ENCODE peak calls at places on chromosomes 12 and 14, in six cellular contexts. One of them, this sample, is unnamed.
A peak's percentile ranks its signal among the peaks of the same experiment; 100 is the strongest.

GRCh38 chr12:78018939-78019338 is 188.2 kb downstream of the NAV3 start:
- DNase-seq in colonic mucosa: no peak
- DNase-seq in A549: no peak
- DNase-seq in fibroblast of pulmonary artery: peak; percentile 64
- DNase-seq in tibial nerve: no peak
- DNase-seq in DND-41: no peak
- DNase-seq in this sample: no peak

GRCh38 chr14:65101631-65102440 is 481 bp downstream of the MAX start:
- DNase-seq in colonic mucosa: peak; percentile 47
- DNase-seq in A549: no peak
- DNase-seq in fibroblast of pulmonary artery: no peak
- DNase-seq in tibial nerve: no peak
- DNase-seq in DND-41: peak; percentile 78
- DNase-seq in this sample: peak; percentile 54

GRCh38 chr12:128109236-128109635 is 157.7 kb upstream of the TMEM132C start:
- DNase-seq in colonic mucosa: no peak
- DNase-seq in A549: no peak
- DNase-seq in fibroblast of pulmonary artery: no peak
- DNase-seq in tibial nerve: no peak
- DNase-seq in DND-41: no peak
- DNase-seq in this sample: no peak

GRCh38 chr12:44021471-44021971 is 185.6 kb downstream of the TMEM117 start:
- DNase-seq in colonic mucosa: no peak
- DNase-seq in A549: no peak
- DNase-seq in fibroblast of pulmonary artery: no peak
- DNase-seq in tibial nerve: no peak
- DNase-seq in DND-41: no peak
- DNase-seq in this sample: no peak

GRCh38 chr12:95789126-95790024 is 1.2 kb downstream of the NTN4 start:
- DNase-seq in colonic mucosa: peak; percentile 49
- DNase-seq in A549: peak; percentile 50
- DNase-seq in fibroblast of pulmonary artery: no peak
- DNase-seq in tibial nerve: no peak
- DNase-seq in DND-41: no peak
- DNase-seq in this sample: no peak

GRCh38 chr14:79254069-79254775 is 957.1 kb downstream of the DIO2 start:
- DNase-seq in colonic mucosa: no peak
- DNase-seq in A549: no peak
- DNase-seq in fibroblast of pulmonary artery: peak; percentile 27
- DNase-seq in tibial nerve: no peak
- DNase-seq in DND-41: no peak
- DNase-seq in this sample: no peak

GRCh38 chr12:105982022-105982421 is 156.7 kb downstream of the NUAK1 start:
- DNase-seq in colonic mucosa: no peak
- DNase-seq in A549: no peak
- DNase-seq in fibroblast of pulmonary artery: no peak
- DNase-seq in tibial nerve: no peak
- DNase-seq in DND-41: no peak
- DNase-seq in this sample: no peak

GRCh38 chr14:22391908-22392307 is 197.1 kb downstream of the DAD1 start:
- DNase-seq in colonic mucosa: peak; percentile 57
- DNase-seq in A549: peak; percentile 47
- DNase-seq in fibroblast of pulmonary artery: peak; percentile 86
- DNase-seq in tibial nerve: peak; percentile 54
- DNase-seq in DND-41: peak; percentile 58
- DNase-seq in this sample: no peak

GRCh38 chr12:91140660-91141045 is 29.4 kb upstream of the LUM start:
- DNase-seq in colonic mucosa: no peak
- DNase-seq in A549: no peak
- DNase-seq in fibroblast of pulmonary artery: peak; percentile 68
- DNase-seq in tibial nerve: peak; percentile 44
- DNase-seq in DND-41: no peak
- DNase-seq in this sample: no peak

GRCh38 chr14:71203306-71203705 is 296.0 kb downstream of the PCNX1 start:
- DNase-seq in colonic mucosa: no peak
- DNase-seq in A549: no peak
- DNase-seq in fibroblast of pulmonary artery: no peak
- DNase-seq in tibial nerve: no peak
- DNase-seq in DND-41: no peak
- DNase-seq in this sample: no peak

GRCh38 chr12:52566847-52567291 is 6.8 kb downstream of the KRT74 start:
- DNase-seq in colonic mucosa: no peak
- DNase-seq in A549: no peak
- DNase-seq in fibroblast of pulmonary artery: no peak
- DNase-seq in tibial nerve: no peak
- DNase-seq in DND-41: no peak
- DNase-seq in this sample: peak; percentile 16

GRCh38 chr12:57165741-57166140 is 18.3 kb upstream of the LRP1-AS start:
- DNase-seq in colonic mucosa: peak; percentile 61
- DNase-seq in A549: peak; percentile 96
- DNase-seq in fibroblast of pulmonary artery: no peak
- DNase-seq in tibial nerve: no peak
- DNase-seq in DND-41: no peak
- DNase-seq in this sample: no peak

GRCh38 chr12:6375269-6376078 is at the start of gene SCNN1A:
- DNase-seq in colonic mucosa: peak; percentile 92
- DNase-seq in A549: no peak
- DNase-seq in fibroblast of pulmonary artery: no peak
- DNase-seq in tibial nerve: no peak
- DNase-seq in DND-41: no peak
- DNase-seq in this sample: no peak

GRCh38 chr14:103613517-103613916 is 15.5 kb upstream of the KLC1 start:
- DNase-seq in colonic mucosa: no peak
- DNase-seq in A549: no peak
- DNase-seq in fibroblast of pulmonary artery: peak; percentile 36
- DNase-seq in tibial nerve: no peak
- DNase-seq in DND-41: no peak
- DNase-seq in this sample: peak; percentile 25
- TF ChIP-seq CTCF in colonic mucosa: no peak
- TF ChIP-seq CTCF in A549: peak; percentile 25
- TF ChIP-seq CTCF in fibroblast of pulmonary artery: peak; percentile 32
- TF ChIP-seq CTCF in tibial nerve: no peak
- TF ChIP-seq CTCF in DND-41: peak; percentile 39
- TF ChIP-seq CTCF in this sample: peak; percentile 26

GRCh38 chr12:28446031-28446430 is 255.8 kb downstream of the CCDC91 start:
- DNase-seq in colonic mucosa: no peak
- DNase-seq in A549: no peak
- DNase-seq in fibroblast of pulmonary artery: peak; percentile 12
- DNase-seq in tibial nerve: no peak
- DNase-seq in DND-41: no peak
- DNase-seq in this sample: no peak

GRCh38 chr12:28440209-28440608 is 250.0 kb downstream of the CCDC91 start:
- DNase-seq in colonic mucosa: no peak
- DNase-seq in A549: no peak
- DNase-seq in fibroblast of pulmonary artery: no peak
- DNase-seq in tibial nerve: no peak
- DNase-seq in DND-41: no peak
- DNase-seq in this sample: no peak

GRCh38 chr12:28443337-28443736 is 253.1 kb downstream of the CCDC91 start:
- DNase-seq in colonic mucosa: no peak
- DNase-seq in A549: no peak
- DNase-seq in fibroblast of pulmonary artery: no peak
- DNase-seq in tibial nerve: no peak
- DNase-seq in DND-41: no peak
- DNase-seq in this sample: no peak

GRCh38 chr12:28442101-28442500 is 251.8 kb downstream of the CCDC91 start:
- DNase-seq in colonic mucosa: no peak
- DNase-seq in A549: no peak
- DNase-seq in fibroblast of pulmonary artery: no peak
- DNase-seq in tibial nerve: no peak
- DNase-seq in DND-41: no peak
- DNase-seq in this sample: no peak
- TF ChIP-seq CTCF in colonic mucosa: no peak
- TF ChIP-seq CTCF in A549: no peak
- TF ChIP-seq CTCF in fibroblast of pulmonary artery: no peak
- TF ChIP-seq CTCF in tibial nerve: no peak
- TF ChIP-seq CTCF in DND-41: no peak
- TF ChIP-seq CTCF in this sample: no peak

DNA sequence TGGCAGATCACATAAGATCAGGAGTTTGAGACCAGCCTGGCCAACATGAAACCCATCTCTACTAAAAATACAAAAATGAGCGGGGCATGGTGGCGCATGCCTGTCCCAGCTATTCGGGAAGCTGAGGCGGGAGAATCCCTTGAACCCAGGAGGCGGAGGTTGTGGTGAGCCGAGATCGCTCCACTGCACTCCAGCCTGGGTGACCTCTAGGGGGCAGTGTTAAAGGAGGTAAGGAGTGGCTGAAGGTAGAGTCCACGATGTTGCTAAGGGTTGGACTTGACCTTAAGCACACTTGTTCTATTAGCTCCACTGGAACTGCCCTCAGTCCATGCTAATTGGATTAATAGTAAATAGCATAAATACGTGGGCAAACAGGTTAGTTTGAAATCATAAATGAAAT is 62.4 kb upstream of the PSMC1 start:
- DNase-seq in colonic mucosa: peak; percentile 18
- DNase-seq in A549: no peak
- DNase-seq in fibroblast of pulmonary artery: peak; percentile 2
- DNase-seq in tibial nerve: no peak
- DNase-seq in DND-41: peak; percentile 16
- DNase-seq in this sample: peak; percentile 17
- TF ChIP-seq CTCF in colonic mucosa: peak; percentile 16
- TF ChIP-seq CTCF in A549: peak; percentile 25
- TF ChIP-seq CTCF in fibroblast of pulmonary artery: peak; percentile 12
- TF ChIP-seq CTCF in tibial nerve: no peak
- TF ChIP-seq CTCF in DND-41: peak; percentile 58
- TF ChIP-seq CTCF in this sample: peak; percentile 58

GRCh38 chr14:69711471-69712216 is 55.3 kb upstream of the SRSF5 start:
- DNase-seq in colonic mucosa: no peak
- DNase-seq in A549: no peak
- DNase-seq in fibroblast of pulmonary artery: no peak
- DNase-seq in tibial nerve: no peak
- DNase-seq in DND-41: no peak
- DNase-seq in this sample: no peak

GRCh38 chr14:69708049-69708448 is 58.9 kb upstream of the SRSF5 start:
- DNase-seq in colonic mucosa: no peak
- DNase-seq in A549: no peak
- DNase-seq in fibroblast of pulmonary artery: no peak
- DNase-seq in tibial nerve: no peak
- DNase-seq in DND-41: no peak
- DNase-seq in this sample: no peak

GRCh38 chr14:69711065-69711464 is 55.9 kb upstream of the SRSF5 start:
- DNase-seq in colonic mucosa: peak; percentile 76
- DNase-seq in A549: no peak
- DNase-seq in fibroblast of pulmonary artery: peak; percentile 55
- DNase-seq in tibial nerve: no peak
- DNase-seq in DND-41: no peak
- DNase-seq in this sample: no peak

GRCh38 chr14:69710378-69710777 is 56.6 kb upstream of the SRSF5 start:
- DNase-seq in colonic mucosa: no peak
- DNase-seq in A549: no peak
- DNase-seq in fibroblast of pulmonary artery: no peak
- DNase-seq in tibial nerve: no peak
- DNase-seq in DND-41: no peak
- DNase-seq in this sample: no peak

DNA sequence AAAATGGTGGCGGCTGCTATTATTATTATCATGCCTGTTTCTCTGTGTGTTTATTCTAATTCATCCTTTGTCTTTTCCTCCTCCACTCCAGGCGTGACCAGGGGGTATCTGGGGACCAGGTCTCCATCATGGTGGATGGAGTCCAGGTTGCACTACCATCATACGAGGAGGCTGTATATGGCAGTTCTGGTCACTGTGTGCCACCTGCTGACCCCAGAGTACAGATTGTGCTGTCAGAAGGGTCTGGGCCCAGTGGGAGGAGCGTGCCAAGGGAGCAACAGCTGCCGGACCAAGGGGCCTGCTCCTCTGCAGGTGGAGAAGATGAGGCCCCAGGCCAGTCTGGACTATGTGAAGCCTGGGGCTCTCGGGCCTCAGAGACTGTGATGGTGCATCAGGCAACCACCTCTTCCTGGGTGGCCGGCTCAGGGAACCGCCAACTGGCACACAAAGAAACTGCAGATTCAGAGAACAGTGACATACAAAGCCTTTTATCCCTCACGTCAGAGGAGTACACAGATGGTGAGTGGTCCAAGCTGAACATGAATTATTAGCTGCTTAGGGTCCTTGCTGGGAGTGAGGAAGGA is 58.3 kb upstream of the SRSF5 start:
- DNase-seq in colonic mucosa: no peak
- DNase-seq in A549: no peak
- DNase-seq in fibroblast of pulmonary artery: no peak
- DNase-seq in tibial nerve: no peak
- DNase-seq in DND-41: peak; percentile 26
- DNase-seq in this sample: peak; percentile 58
- TF ChIP-seq CTCF in colonic mucosa: no peak
- TF ChIP-seq CTCF in A549: peak; percentile 35
- TF ChIP-seq CTCF in fibroblast of pulmonary artery: peak; percentile 23
- TF ChIP-seq CTCF in tibial nerve: no peak
- TF ChIP-seq CTCF in DND-41: peak; percentile 44
- TF ChIP-seq CTCF in this sample: peak; percentile 60

DNA sequence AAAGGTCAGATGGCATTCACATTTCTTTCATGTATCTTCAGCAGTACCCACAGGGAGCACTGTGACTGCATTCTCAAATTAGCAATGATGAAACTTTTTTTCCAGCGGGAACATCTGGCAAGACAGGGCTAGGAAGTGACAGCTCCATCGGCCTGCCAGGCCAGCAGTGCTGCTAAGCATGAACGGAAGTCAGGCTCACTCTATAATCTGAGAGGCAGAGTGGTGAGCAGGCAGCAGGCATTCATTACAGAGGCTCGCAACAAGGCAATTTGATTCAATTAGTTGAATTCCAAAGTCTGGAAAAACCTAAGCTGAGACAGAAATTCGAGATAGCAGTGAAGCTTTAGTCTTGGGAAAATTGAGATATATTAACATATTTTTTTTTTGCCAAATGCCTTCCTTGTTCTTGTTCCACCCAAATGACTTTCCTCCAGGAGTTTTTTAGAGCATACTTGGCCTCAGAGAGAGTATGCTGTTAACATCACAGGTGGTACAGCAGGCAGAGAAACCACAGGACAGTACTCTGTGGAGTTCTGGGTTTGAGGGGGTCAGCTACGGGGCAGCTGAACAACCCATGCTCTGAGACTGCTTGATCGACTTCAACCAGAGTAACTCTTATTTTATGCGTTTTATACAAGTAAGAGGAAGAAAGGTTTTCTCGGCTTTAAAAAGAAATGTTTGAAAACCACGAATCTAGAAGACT is 414.9 kb downstream of the APAF1 start:
- DNase-seq in colonic mucosa: no peak
- DNase-seq in A549: no peak
- DNase-seq in fibroblast of pulmonary artery: peak; percentile 6
- DNase-seq in tibial nerve: peak; percentile 21
- DNase-seq in DND-41: no peak
- DNase-seq in this sample: no peak
- TF ChIP-seq CTCF in colonic mucosa: no peak
- TF ChIP-seq CTCF in A549: no peak
- TF ChIP-seq CTCF in fibroblast of pulmonary artery: no peak
- TF ChIP-seq CTCF in tibial nerve: no peak
- TF ChIP-seq CTCF in DND-41: no peak
- TF ChIP-seq CTCF in this sample: no peak

This sample was measured in activated CD8-positive, alpha-beta T cell treated with anti-CD3 and anti-CD28 coated beads for 36 hours.